ENCODE peak calls at places on chromosome 1, in eight cellular contexts. X is B cell; Z is heart right ventricle; F is C1 segment of cervical spinal cord; J is NCI-H146; G is GM12891; D is NCI-H345; R is effector memory CD4-positive, alpha-beta T cell. A is an unnamed sample.

GRCh38 chr1:80656011-80656627 is 1144.6 kb upstream of the ADGRL2 start:
- DNase-seq in X (no peak), Z (no peak), F (no peak), J (no peak), G (no peak), D (peak; percentile 16), R (no peak), A (peak; percentile 11)

GRCh38 chr1:229119876-229120275 is 151.0 kb upstream of the RAB4A start:
- DNase-seq in X (no peak), Z (no peak), F (no peak), J (no peak), G (no peak), D (no peak), R (no peak), A (no peak)

GRCh38 chr1:169044296-169044695 is 62.2 kb upstream of the ATP1B1 start:
- DNase-seq in X (no peak), Z (no peak), F (no peak), J (no peak), G (no peak), D (no peak), R (no peak), A (no peak)

GRCh38 chr1:33454646-33455282 is 17.7 kb upstream of the ZSCAN20 start:
- DNase-seq in X (no peak), Z (no peak), F (no peak), J (peak; percentile 54), G (no peak), D (peak; percentile 14), R (no peak), A (no peak)

GRCh38 chr1:113247355-113247754 is 143.0 kb upstream of the MAGI3 start:
- DNase-seq in X (no peak), Z (no peak), F (no peak), J (no peak), G (no peak), D (no peak), R (no peak), A (no peak)

GRCh38 chr1:212218911-212219310 is 66.3 kb upstream of the PPP2R5A start:
- DNase-seq in X (no peak), Z (no peak), F (no peak), J (no peak), G (peak; percentile 49), D (no peak), R (no peak), A (peak; percentile 70)

GRCh38 chr1:17185485-17185860 is 19.5 kb upstream of the PADI1 start:
- DNase-seq in X (no peak), Z (no peak), F (no peak), J (no peak), G (no peak), D (no peak), R (no peak), A (no peak)

GRCh38 chr1:9338354-9339250 is 45.9 kb downstream of the SPSB1 start:
- DNase-seq in X (no peak), Z (peak; percentile 39), F (no peak), J (no peak), G (no peak), D (no peak), R (no peak), A (no peak)

GRCh38 chr1:172948457-172948856 is 102.3 kb downstream of the TNFSF18 start:
- DNase-seq in X (no peak), Z (no peak), F (no peak), J (no peak), G (no peak), D (no peak), R (no peak), A (no peak)

GRCh38 chr1:1540015-1540816 is at the start of gene TMEM240:
- DNase-seq in X (no peak), Z (peak; percentile 88), F (peak; percentile 30), J (peak; percentile 62), G (peak; percentile 85), D (no peak), R (peak; percentile 9), A (peak; percentile 89)

A was measured in GM13977.